ENCODE peak calls at places on chromosomes 7 and 10, in eight cellular contexts. G is cardiac muscle cell; L is CD8-positive, alpha-beta T cell; C is WERI-Rb-1; U is upper lobe of right lung; B is HCT116; J is SK-N-SH; P is colonic mucosa. X is an unnamed sample. For H3K27me3, the result is how much of the 10 kb centered on the place peaks cover.

GRCh38 chr10:76717141-76717540 is 920.5 kb downstream of the KCNMA1 start:
- DNase-seq in G (no peak), L (no peak), C (no peak), U (no peak), B (no peak), J (no peak), P (no peak), X (no peak)

GRCh38 chr10:31697271-31698168 is 231.1 kb downstream of the ARHGAP12 start:
- DNase-seq in G (no peak), L (no peak), C (no peak), U (peak), B (no peak), J (peak), P (peak), X (peak)

GRCh38 chr7:131222171-131222570 is 105.5 kb upstream of the MKLN1 start:
- DNase-seq in G (no peak), L (no peak), C (no peak), U (no peak), B (no peak), J (no peak), P (no peak), X (no peak)

GRCh38 chr10:112953075-112953501 is 3.0 kb downstream of the TCF7L2 start:
- DNase-seq in G (peak), L (no peak), C (no peak), U (no peak), B (no peak), J (no peak), P (peak), X (no peak)

GRCh38 chr10:124093076-124093773 is at the start of gene CHST15:
- DNase-seq in G (peak), L (no peak), C (no peak), U (peak), B (peak), J (peak), P (no peak), X (no peak)

GRCh38 chr10:122468923-122469781 is 7.8 kb downstream of the HTRA1 start:
- DNase-seq in G (no peak), L (no peak), C (no peak), U (no peak), B (peak), J (no peak), P (no peak), X (no peak)

GRCh38 chr7:132575987-132576722 is at the start of gene PLXNA4:
- DNase-seq in G (peak), L (no peak), C (no peak), U (no peak), B (no peak), J (peak), P (no peak), X (no peak)

GRCh38 chr7:55532150-55532917 is 40.0 kb downstream of the VOPP1 start:
- DNase-seq in G (no peak), L (no peak), C (no peak), U (no peak), B (no peak), J (no peak), P (no peak), X (no peak)

GRCh38 chr10:120493411-120494312 is 36.6 kb downstream of the PLPP4 start:
- DNase-seq in G (no peak), L (no peak), C (no peak), U (no peak), B (no peak), J (no peak), P (no peak), X (no peak)

GRCh38 chr7:46859963-46860475 is 721.9 kb downstream of the TNS3 start:
- DNase-seq in G (no peak), L (no peak), C (no peak), U (no peak), B (no peak), J (no peak), P (no peak), X (no peak)

GRCh38 chr10:77391605-77392235 is 245.9 kb downstream of the KCNMA1 start:
- DNase-seq in G (peak), L (no peak), C (peak), U (peak), B (peak), J (peak), P (peak), X (peak)

GRCh38 chr10:77809336-77809735 is 117.2 kb downstream of the DLG5 start:
- DNase-seq in G (no peak), L (no peak), C (no peak), U (no peak), B (no peak), J (no peak), P (no peak), X (no peak)

GRCh38 chr7:8638076-8638475 is 204.7 kb downstream of the NXPH1 start:
- DNase-seq in G (no peak), L (no peak), C (no peak), U (no peak), B (no peak), J (no peak), P (peak), X (no peak)

DNA sequence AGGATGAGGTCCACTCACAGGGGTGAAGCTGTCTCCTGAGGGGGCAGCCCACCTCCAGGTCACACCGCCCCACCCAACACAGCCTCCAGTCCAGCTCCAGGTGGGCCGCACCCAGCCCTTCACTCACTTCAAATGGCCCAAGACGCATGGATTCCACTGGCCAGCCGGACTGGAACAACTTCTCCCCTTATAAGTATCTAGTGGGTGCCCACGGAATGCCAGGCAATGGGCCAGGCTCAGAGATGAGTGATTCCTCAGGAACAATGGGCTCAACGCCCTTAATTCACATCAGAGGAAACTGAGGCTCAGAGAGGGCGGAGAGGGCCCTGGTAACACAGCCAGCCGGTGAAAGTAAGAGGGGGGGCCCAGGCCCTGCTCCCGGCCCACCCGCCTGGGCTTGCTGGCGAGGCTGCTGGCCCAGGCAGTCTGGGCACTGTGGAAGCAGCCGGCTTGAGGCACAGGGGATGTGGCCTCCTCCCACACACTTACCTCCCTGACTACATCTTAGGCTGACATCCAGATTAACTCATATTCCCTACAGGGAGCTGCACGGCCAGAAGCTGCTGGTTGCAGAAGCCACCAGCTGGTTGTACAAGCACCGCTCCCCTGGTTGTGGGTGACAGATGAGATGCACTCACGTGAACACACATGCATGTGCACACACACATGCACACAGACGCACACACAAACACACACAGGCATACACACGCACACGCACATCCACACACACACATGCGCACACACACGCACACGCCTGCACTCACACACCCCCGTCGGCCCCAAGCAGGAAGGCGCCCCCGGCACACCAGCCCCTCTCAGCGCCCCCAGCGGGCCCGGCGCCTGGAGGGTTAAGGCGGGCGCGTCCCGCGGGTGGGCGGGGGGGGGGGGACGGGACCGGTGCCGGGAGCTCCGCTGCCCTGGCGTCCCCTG is 1.0 kb upstream of the FAM20C start:
- DNase-seq in G (peak), L (no peak), C (peak), U (no peak), B (peak), J (peak), P (peak), X (peak)
- H3K27ac ChIP-seq in G (no peak), L (no peak), C (peak), U (peak), B (peak), J (no peak), P (peak), X (peak)

GRCh38 chr7:95904099-95904498 is 131.7 kb downstream of the DYNC1I1 start:
- DNase-seq in G (no peak), L (no peak), C (no peak), U (no peak), B (no peak), J (no peak), P (no peak), X (no peak)

GRCh38 chr7:95905165-95905564 is 132.8 kb downstream of the DYNC1I1 start:
- DNase-seq in G (peak), L (no peak), C (no peak), U (no peak), B (no peak), J (no peak), P (no peak), X (no peak)

GRCh38 chr7:95899919-95900513 is 127.7 kb downstream of the DYNC1I1 start:
- DNase-seq in G (peak), L (no peak), C (peak), U (no peak), B (no peak), J (no peak), P (no peak), X (no peak)

GRCh38 chr7:95897557-95898183 is 125.3 kb downstream of the DYNC1I1 start:
- DNase-seq in G (no peak), L (no peak), C (no peak), U (no peak), B (no peak), J (no peak), P (no peak), X (no peak)

DNA sequence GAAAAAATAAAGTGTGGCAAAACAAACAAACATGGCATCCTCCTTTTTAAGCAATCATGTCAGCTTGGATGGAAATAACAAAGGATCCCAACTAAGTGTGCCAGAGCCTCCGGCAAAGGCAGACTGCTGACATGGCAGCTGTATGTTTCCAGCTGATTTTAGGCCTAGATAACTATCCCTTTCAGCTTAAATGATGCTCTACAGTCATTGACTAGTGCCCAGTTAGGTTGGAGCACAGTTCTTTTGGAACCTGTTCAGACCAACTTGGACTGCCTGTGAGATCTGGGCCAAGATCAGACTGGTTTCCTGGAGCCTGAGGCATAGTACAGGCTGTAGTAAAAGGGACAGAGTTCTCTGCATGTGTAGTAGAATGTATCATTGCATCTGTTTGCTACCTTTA is 128.7 kb downstream of the DYNC1I1 start:
- DNase-seq in G (no peak), L (no peak), C (no peak), U (no peak), B (no peak), J (peak), P (no peak), X (no peak)
- H3K27me3 ChIP-seq in G (under half), L (under half), C (under half), U (under half), B (half or more), J (under half), P (under half), X (under half)

DNA sequence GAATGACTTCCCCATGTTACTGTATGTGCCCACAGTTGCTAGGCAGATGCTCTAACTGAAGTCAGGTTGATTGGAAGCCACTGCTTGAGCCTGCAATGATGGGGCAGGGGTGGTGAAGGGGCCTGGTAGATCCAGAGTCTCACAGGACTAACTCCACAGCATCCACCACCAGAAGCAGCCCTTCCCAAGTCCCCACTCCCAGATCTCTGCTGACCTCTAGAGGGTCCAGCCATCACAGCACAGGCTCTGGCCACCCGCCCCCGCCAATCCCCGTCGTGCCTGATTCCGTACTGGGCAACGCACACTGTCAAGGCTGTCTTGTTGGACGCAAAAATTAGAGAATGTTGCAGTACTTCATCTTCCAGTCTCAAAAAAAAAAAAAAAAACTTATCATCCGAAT is 136.8 kb upstream of the PDE1C start:
- DNase-seq in G (peak), L (no peak), C (peak), U (no peak), B (no peak), J (peak), P (no peak), X (no peak)
- TF ChIP-seq CTCF in G (peak), L (no peak), C (peak), U (no peak), B (peak), J (peak), P (no peak), X (no peak)

GRCh38 chr10:101773923-101774588 is 1.9 kb downstream of the FGF8 start:
- DNase-seq in G (no peak), L (no peak), C (no peak), U (no peak), B (no peak), J (peak), P (no peak), X (no peak)
- H3K27ac ChIP-seq in G (no peak), L (no peak), C (no peak), U (no peak), B (no peak), J (no peak), P (no peak), X (no peak)

GRCh38 chr7:821688-822087 is 10.6 kb upstream of the SUN1 start:
- DNase-seq in G (peak), L (no peak), C (no peak), U (no peak), B (no peak), J (peak), P (no peak), X (no peak)
- H3K27me3 ChIP-seq in G (under half), L (under half), C (under half), U (under half), B (under half), J (under half), P (under half), X (under half)

GRCh38 chr7:114181280-114181679 is 233.3 kb upstream of the FOXP2 start:
- DNase-seq in G (no peak), L (no peak), C (no peak), U (no peak), B (no peak), J (no peak), P (no peak), X (no peak)

GRCh38 chr7:114183311-114184105 is 231.1 kb upstream of the FOXP2 start:
- DNase-seq in G (no peak), L (no peak), C (no peak), U (no peak), B (no peak), J (no peak), P (no peak), X (no peak)

GRCh38 chr7:114180556-114181266 is 233.9 kb upstream of the FOXP2 start:
- DNase-seq in G (no peak), L (no peak), C (no peak), U (no peak), B (no peak), J (no peak), P (no peak), X (no peak)

DNA sequence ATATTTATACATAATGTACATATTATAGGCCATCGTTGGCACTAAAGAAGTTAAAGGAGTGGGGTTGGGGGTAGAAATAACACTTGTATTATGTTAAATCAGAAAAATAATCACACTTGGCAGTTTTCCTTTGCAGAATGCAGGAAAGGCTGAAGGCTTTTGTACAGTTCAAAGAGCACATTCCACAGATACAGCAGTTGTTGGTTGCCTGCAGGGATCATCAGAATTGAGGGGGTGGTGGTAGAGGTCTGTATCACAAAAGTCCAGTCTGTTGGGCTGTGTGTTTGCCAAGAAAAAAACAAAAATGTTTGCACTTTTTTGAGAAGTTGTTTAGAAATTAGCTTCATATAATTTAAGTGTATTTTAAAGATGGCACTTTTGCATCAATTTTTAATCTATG is 231.8 kb upstream of the FOXP2 start:
- DNase-seq in G (peak), L (no peak), C (no peak), U (no peak), B (no peak), J (no peak), P (no peak), X (no peak)
- TF ChIP-seq CTCF in G (no peak), L (no peak), C (no peak), U (no peak), B (no peak), J (no peak), P (no peak), X (no peak)

GRCh38 chr7:25048444-25048834 is 68.5 kb upstream of the OSBPL3 start:
- DNase-seq in G (no peak), L (no peak), C (no peak), U (no peak), B (no peak), J (no peak), P (no peak), X (no peak)
- H3K27ac ChIP-seq in G (no peak), L (no peak), C (no peak), U (no peak), B (no peak), J (no peak), P (no peak), X (no peak)

X was measured in thoracic aorta.